ENCODE peak calls at places on chromosomes 6 and 20, in six cellular contexts. Z is fibroblast of lung, T is Peyer's patch, P is ovary, X is colonic mucosa, D is hepatocyte. B is an unnamed sample. For H3K4me1, the result is how much of the 10 kb centered on the place peaks cover.

GRCh38 chr6:28710466-28711191 is 184.9 kb downstream of the GPX5 start:
- DNase-seq in Z (peak), T (no peak), P (no peak), X (no peak), D (peak), B (no peak)

GRCh38 chr6:167846997-167847606 is 20.4 kb downstream of the AFDN start:
- DNase-seq in Z (no peak), T (no peak), P (no peak), X (no peak), D (no peak), B (no peak)

GRCh38 chr6:96651816-96652215 is 88.9 kb downstream of the FHL5 start:
- DNase-seq in Z (no peak), T (no peak), P (no peak), X (no peak), D (no peak), B (no peak)

GRCh38 chr6:5172057-5172683 is 87.0 kb downstream of the PPP1R3G start:
- DNase-seq in Z (no peak), T (no peak), P (no peak), X (no peak), D (no peak), B (no peak)

GRCh38 chr20:32244150-32244823 is 33.2 kb upstream of the KIF3B start:
- DNase-seq in Z (peak), T (no peak), P (no peak), X (no peak), D (no peak), B (no peak)

GRCh38 chr20:19750907-19751636 is 7.0 kb upstream of the RIN2 start:
- DNase-seq in Z (no peak), T (no peak), P (no peak), X (peak), D (peak), B (no peak)

GRCh38 chr6:56552212-56553130 is 90.2 kb downstream of the DST start:
- DNase-seq in Z (no peak), T (no peak), P (no peak), X (no peak), D (no peak), B (no peak)

GRCh38 chr6:50791900-50792508 is 26.7 kb upstream of the TFAP2B start:
- DNase-seq in Z (peak), T (no peak), P (no peak), X (no peak), D (peak), B (no peak)

GRCh38 chr20:8255945-8256632 is 124.0 kb downstream of the PLCB1 start:
- DNase-seq in Z (no peak), T (no peak), P (no peak), X (no peak), D (no peak), B (no peak)

GRCh38 chr6:155216312-155217028 is 47.3 kb upstream of the CLDN20 start:
- DNase-seq in Z (no peak), T (no peak), P (no peak), X (no peak), D (no peak), B (no peak)

GRCh38 chr6:10404799-10405524 is 9.9 kb downstream of the TFAP2A start:
- DNase-seq in Z (no peak), T (no peak), P (no peak), X (no peak), D (no peak), B (no peak)
- H3K4me1 ChIP-seq in Z (under half), T (under half), P (under half), X (under half), D (under half), B (under half)

GRCh38 chr6:18395177-18395850 is 8.2 kb downstream of the RNF144B start:
- DNase-seq in Z (no peak), T (no peak), P (no peak), X (no peak), D (no peak), B (no peak)
- H3K4me3 ChIP-seq in Z (no peak), T (no peak), P (no peak), X (no peak), D (no peak), B (no peak)

DNA sequence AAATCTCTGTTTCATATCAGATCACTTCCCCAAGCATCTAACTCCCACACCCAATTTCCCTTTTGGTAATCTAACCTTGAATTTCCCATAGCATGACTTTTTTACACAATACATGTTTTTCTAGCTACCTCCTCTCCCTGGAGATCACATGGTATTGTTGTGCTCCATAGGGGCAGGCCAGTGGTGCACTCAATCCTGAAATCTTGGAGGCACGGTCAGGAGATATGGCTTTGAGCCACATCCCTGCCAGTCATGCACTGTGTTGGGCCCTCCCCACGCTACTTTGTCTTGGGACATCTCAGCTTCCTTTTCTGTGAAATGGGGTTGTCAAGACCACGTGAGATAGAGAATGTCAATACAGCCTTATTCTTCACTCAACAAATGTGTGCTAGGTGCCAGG is 36.7 kb upstream of the NNAT start:
- DNase-seq in Z (no peak), T (no peak), P (no peak), X (no peak), D (no peak), B (no peak)
- H3K4me1 ChIP-seq in Z (under half), T (under half), P (under half), X (under half), D (under half), B (under half)

GRCh38 chr20:62063601-62063980 is 2.1 kb downstream of the TAF4 start:
- DNase-seq in Z (peak), T (no peak), P (no peak), X (no peak), D (peak), B (no peak)
- H3K4me3 ChIP-seq in Z (no peak), T (peak), P (peak), X (peak), D (peak), B (no peak)

GRCh38 chr20:46084805-46085792 is 4.7 kb downstream of the NCOA5 start:
- DNase-seq in Z (peak), T (no peak), P (no peak), X (peak), D (peak), B (no peak)
- H3K4me1 ChIP-seq in Z (under half), T (half or more), P (under half), X (under half), D (under half), B (half or more)

GRCh38 chr6:6737666-6738065 is 149.1 kb downstream of the LY86 start:
- DNase-seq in Z (no peak), T (no peak), P (no peak), X (no peak), D (no peak), B (no peak)

GRCh38 chr6:6738108-6738507 is 149.6 kb downstream of the LY86 start:
- DNase-seq in Z (no peak), T (no peak), P (no peak), X (no peak), D (no peak), B (no peak)

GRCh38 chr6:6734463-6735455 is 146.2 kb downstream of the LY86 start:
- DNase-seq in Z (no peak), T (no peak), P (no peak), X (no peak), D (no peak), B (no peak)

GRCh38 chr6:6738922-6739717 is 150.6 kb downstream of the LY86 start:
- DNase-seq in Z (no peak), T (no peak), P (no peak), X (no peak), D (no peak), B (no peak)

DNA sequence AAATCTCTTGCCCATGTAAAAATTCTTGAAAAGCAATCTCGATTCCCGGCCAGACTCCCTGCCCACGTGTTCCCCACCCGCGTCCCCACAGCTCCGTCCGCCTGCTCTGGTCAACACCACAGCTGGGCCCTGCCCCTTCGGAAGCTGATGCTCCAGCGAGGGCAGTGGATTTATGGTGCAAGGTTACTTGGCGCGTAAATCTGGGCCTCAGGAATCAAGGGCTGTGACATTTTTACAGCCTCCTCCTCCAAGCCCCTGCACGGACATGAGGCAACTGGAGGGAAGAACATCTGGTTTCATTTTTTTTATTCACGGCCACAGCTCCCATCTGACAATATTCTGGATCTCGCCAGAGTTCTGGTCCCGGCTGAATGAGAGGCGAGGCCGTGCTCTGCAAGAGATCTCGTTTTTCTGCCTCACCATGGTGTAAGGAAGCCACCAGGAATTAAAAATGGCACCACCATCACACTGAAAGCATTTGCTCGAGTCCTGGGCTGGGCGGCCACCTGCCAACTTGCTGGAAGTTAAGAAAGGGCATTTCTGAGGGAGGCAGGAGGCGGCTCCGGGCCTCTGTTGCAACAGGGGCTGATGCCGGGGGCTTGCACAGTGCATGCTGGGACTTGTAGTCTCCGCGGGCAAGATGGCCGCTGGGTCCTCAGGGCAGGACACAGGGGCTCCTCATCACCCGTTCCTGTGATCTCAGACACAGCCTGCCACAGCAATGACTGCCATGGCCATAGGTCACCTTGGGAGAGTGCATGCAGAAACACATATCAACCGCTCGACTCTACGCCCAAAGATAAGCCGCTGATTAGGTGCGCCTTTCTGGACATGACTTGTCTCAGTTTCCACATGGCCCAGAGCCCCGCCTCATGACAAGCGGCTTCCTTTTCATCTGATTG is 148.5 kb downstream of the LY86 start:
- DNase-seq in Z (peak), T (peak), P (peak), X (peak), D (peak), B (no peak)
- H3K4me3 ChIP-seq in Z (peak), T (peak), P (peak), X (no peak), D (no peak), B (no peak)

GRCh38 chr6:11433860-11434259 is 103.7 kb upstream of the TMEM170B start:
- DNase-seq in Z (no peak), T (no peak), P (no peak), X (no peak), D (no peak), B (no peak)
- H3K4me1 ChIP-seq in Z (under half), T (under half), P (under half), X (under half), D (under half), B (under half)